ENCODE peak calls at places on chromosome 20, in seven cellular contexts. U is nephron progenitor cell, P is dorsolateral prefrontal cortex, H is RWPE1, S is cardiac muscle cell, J is suprapubic skin, A is Calu3. D is an unnamed sample.

GRCh38 chr20:23086056-23086551 is at the start of gene CD93:
- DNase-seq in U (no peak), P (no peak), H (no peak), S (peak), J (peak), A (no peak), D (no peak)

GRCh38 chr20:4519530-4519929 is 202.2 kb upstream of the PRND start:
- DNase-seq in U (peak), P (no peak), H (no peak), S (no peak), J (no peak), A (peak), D (peak)

GRCh38 chr20:57959018-57959417 is 249.2 kb upstream of the PMEPA1 start:
- DNase-seq in U (no peak), P (peak), H (no peak), S (no peak), J (no peak), A (no peak), D (no peak)

GRCh38 chr20:2851086-2851485 is 10.5 kb downstream of the VPS16 start:
- DNase-seq in U (no peak), P (no peak), H (no peak), S (no peak), J (no peak), A (no peak), D (no peak)

GRCh38 chr20:33203444-33203843 is 13.7 kb upstream of the BPIFA3 start:
- DNase-seq in U (no peak), P (no peak), H (no peak), S (no peak), J (no peak), A (no peak), D (no peak)

GRCh38 chr20:21559305-21559704 is 45.4 kb upstream of the NKX2-2 start:
- DNase-seq in U (no peak), P (no peak), H (no peak), S (no peak), J (no peak), A (no peak), D (no peak)

GRCh38 chr20:46757754-46758678 is 48.6 kb downstream of the SLC2A10 start:
- DNase-seq in U (peak), P (peak), H (peak), S (peak), J (no peak), A (peak), D (peak)

GRCh38 chr20:57654363-57654997 is 34.3 kb upstream of the ZBP1 start:
- DNase-seq in U (peak), P (peak), H (peak), S (peak), J (peak), A (peak), D (peak)

GRCh38 chr20:19756756-19757486 is 1.1 kb upstream of the RIN2 start:
- DNase-seq in U (no peak), P (no peak), H (no peak), S (no peak), J (peak), A (no peak), D (no peak)

GRCh38 chr20:5923493-5923892 is 26.8 kb downstream of the TRMT6 start:
- DNase-seq in U (no peak), P (no peak), H (no peak), S (no peak), J (no peak), A (no peak), D (no peak)

GRCh38 chr20:19397676-19398075 is 185.2 kb downstream of the SLC24A3 start:
- DNase-seq in U (no peak), P (no peak), H (no peak), S (no peak), J (no peak), A (no peak), D (no peak)

GRCh38 chr20:7976015-7976414 is 35.8 kb upstream of the HAO1 start:
- DNase-seq in U (no peak), P (no peak), H (no peak), S (peak), J (no peak), A (no peak), D (no peak)

GRCh38 chr20:36333841-36334240 is 27.7 kb downstream of the DLGAP4 start:
- DNase-seq in U (no peak), P (no peak), H (no peak), S (no peak), J (no peak), A (no peak), D (no peak)

GRCh38 chr20:5863040-5863811 is 87.1 kb downstream of the TRMT6 start:
- DNase-seq in U (no peak), P (peak), H (peak), S (peak), J (no peak), A (no peak), D (peak)

GRCh38 chr20:8194721-8195120 is 62.7 kb downstream of the PLCB1 start:
- DNase-seq in U (no peak), P (no peak), H (no peak), S (no peak), J (no peak), A (no peak), D (no peak)

GRCh38 chr20:40738976-40739375 is 49.9 kb upstream of the MAFB start:
- DNase-seq in U (no peak), P (no peak), H (no peak), S (no peak), J (no peak), A (no peak), D (no peak)

GRCh38 chr20:40887100-40887499 is 141.5 kb upstream of the TOP1 start:
- DNase-seq in U (no peak), P (no peak), H (no peak), S (no peak), J (no peak), A (peak), D (no peak)

GRCh38 chr20:20317195-20318113 is 50.5 kb upstream of the INSM1 start:
- DNase-seq in U (no peak), P (no peak), H (no peak), S (no peak), J (no peak), A (no peak), D (no peak)

GRCh38 chr20:35353646-35354045 is 58.1 kb downstream of the UQCC1 start:
- DNase-seq in U (no peak), P (no peak), H (no peak), S (no peak), J (no peak), A (no peak), D (no peak)

GRCh38 chr20:46174469-46175126 is 56.5 kb downstream of the CD40 start:
- DNase-seq in U (peak), P (peak), H (peak), S (peak), J (no peak), A (peak), D (peak)

GRCh38 chr20:57772349-57772964 is 62.6 kb upstream of the PMEPA1 start:
- DNase-seq in U (no peak), P (no peak), H (peak), S (peak), J (peak), A (peak), D (peak)

GRCh38 chr20:58233881-58234528 is 5.6 kb upstream of the ANKRD60 start:
- DNase-seq in U (peak), P (no peak), H (no peak), S (peak), J (no peak), A (peak), D (no peak)

GRCh38 chr20:31788578-31788977 is 30.6 kb upstream of the MYLK2 start:
- DNase-seq in U (no peak), P (no peak), H (no peak), S (no peak), J (no peak), A (peak), D (peak)

DNA sequence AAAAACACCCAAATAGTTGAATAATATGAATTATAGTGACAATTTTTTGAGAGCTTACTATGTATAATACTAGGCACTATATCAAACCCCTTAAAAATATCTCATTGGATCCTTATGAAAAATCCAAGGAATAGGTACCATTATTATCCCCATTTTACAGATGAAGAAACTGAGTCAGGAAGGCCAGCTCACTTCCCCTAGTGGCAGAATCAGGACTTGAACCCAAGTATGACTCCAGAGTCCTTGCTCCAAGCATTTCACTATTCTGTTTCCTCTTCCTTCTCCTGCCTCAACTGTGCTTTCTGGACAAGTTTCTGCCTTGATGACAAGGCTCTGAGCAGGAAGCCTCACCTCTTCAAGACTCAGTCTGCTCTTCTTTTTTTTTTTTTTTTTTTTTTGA is 10.8 kb upstream of the PARD6B start:
- DNase-seq in U (no peak), P (no peak), H (no peak), S (no peak), J (no peak), A (no peak), D (no peak)
- TF ChIP-seq CTCF in U (no peak), P (no peak), H (no peak), S (no peak), J (no peak), A (no peak), D (no peak)

GRCh38 chr20:16982091-16982726 is 234.1 kb downstream of the OTOR start:
- DNase-seq in U (no peak), P (no peak), H (no peak), S (no peak), J (no peak), A (no peak), D (no peak)
- TF ChIP-seq CTCF in U (no peak), P (no peak), H (no peak), S (no peak), J (no peak), A (no peak), D (no peak)

DNA sequence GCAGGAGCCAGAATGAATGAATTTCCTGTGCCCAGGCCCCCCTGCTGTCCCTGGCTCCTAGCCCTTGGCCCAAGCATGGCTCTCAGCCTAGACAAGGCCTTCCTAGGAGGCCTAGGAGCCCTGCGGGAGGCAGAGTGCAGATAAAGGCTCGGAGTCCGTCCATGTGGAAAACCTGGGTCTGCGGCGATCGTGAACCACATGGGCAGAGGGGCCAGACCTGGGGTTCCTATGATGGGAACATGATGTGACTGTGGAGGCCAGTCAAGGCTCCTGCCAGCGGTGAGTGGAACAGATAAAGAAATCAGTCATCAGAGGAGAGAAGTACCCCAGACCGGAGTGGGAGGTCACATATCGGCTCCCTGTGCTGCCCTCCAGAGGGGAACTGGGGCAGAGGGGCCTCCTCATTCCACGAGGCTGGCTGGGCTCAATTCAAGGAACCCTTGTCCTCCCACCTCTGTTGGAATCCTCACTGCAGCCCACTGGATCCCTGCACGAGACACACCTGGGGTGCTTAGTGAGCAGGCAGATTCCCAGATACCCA is 5.8 kb upstream of the VSTM2L start:
- DNase-seq in U (peak), P (peak), H (no peak), S (peak), J (no peak), A (no peak), D (no peak)
- TF ChIP-seq CTCF in U (peak), P (peak), H (no peak), S (peak), J (no peak), A (no peak), D (no peak)

GRCh38 chr20:760751-761417 is 7.4 kb downstream of the SLC52A3 start:
- DNase-seq in U (peak), P (no peak), H (peak), S (peak), J (no peak), A (no peak), D (no peak)
- TF ChIP-seq CTCF in U (peak), P (peak), H (peak), S (peak), J (no peak), A (peak), D (peak)

DNA sequence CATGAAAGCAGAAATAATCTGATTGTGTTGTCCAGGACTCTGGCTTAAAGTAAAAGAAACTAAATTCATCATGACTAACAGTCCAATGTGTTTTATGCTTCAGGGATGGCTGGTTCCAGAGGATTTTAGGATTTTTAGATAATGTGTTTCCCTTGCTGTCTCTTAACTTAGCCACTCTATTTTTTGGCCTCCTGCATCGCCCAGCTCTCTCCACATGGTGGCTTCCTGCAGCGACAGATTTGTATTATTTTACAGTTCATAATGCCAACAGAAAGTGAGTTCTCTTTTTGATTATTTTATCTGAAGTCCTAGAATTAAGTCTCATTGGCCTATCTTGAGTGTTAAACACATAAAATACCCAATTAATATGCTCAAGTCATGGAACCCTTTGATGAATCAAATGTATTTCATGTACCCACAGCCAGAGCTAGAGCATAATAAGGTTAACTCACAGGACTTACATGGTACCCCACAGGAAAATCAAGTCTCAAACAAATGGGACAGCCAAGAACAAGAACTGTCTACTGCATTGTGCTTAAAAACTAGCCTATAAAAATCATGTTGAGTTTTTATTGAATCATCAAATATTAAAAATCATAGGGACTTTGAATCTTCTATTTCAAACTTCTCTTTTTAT is 582.5 kb downstream of the DOK5 start:
- DNase-seq in U (no peak), P (no peak), H (no peak), S (no peak), J (no peak), A (no peak), D (no peak)
- TF ChIP-seq CTCF in U (peak), P (no peak), H (peak), S (no peak), J (no peak), A (no peak), D (peak)

GRCh38 chr20:63642518-63643247 is 10.5 kb downstream of the STMN3 start:
- DNase-seq in U (peak), P (no peak), H (no peak), S (no peak), J (no peak), A (no peak), D (no peak)

GRCh38 chr20:63640086-63640485 is 13.1 kb downstream of the STMN3 start:
- DNase-seq in U (no peak), P (no peak), H (no peak), S (no peak), J (no peak), A (no peak), D (no peak)

GRCh38 chr20:63641146-63641791 is 12.0 kb downstream of the STMN3 start:
- DNase-seq in U (no peak), P (no peak), H (no peak), S (peak), J (no peak), A (no peak), D (no peak)

GRCh38 chr20:63643499-63643898 is 9.7 kb downstream of the STMN3 start:
- DNase-seq in U (no peak), P (no peak), H (no peak), S (no peak), J (no peak), A (no peak), D (no peak)

DNA sequence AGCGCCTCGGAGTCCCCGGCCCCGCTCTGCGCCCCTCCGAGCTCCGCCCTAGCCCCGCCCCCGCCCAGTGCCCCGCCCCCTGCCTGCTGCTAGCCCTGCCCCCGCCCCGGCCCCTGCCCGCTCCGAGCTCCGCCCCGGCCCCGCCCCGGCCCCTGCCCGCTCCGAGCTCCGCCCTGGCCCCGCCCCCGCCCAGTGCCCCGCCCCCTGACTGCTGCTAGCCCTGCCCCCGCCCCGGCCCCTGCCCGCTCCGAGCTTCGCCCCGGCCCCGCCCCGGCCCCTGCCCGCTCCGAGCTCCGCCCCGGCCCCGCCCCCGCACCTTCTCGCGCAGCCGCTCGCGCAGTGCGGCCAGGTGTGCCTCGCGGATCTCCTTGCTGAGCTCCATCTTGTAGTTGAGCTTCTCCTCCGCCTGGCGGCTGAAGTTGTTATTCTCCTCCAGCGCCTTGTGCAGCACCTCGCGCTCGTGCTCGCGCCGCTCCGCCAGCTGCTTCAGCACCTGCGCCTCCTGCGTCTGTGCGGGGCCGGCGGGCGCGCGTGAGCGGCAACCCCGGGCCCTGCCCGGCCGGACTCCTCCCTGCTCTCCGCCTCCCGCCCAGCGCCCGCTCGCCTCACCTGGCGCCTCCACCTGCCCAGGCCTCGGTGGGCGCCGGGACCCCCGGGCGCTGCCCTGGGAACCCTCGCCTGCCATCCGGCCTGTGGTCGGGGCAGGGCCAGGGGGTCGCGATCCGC is 11.3 kb downstream of the STMN3 start:
- DNase-seq in U (peak), P (peak), H (peak), S (peak), J (peak), A (peak), D (peak)
- TF ChIP-seq CTCF in U (peak), P (peak), H (no peak), S (peak), J (peak), A (peak), D (peak)

GRCh38 chr20:24781061-24781980 is 167.7 kb upstream of the CST7 start:
- DNase-seq in U (peak), P (peak), H (peak), S (peak), J (peak), A (peak), D (peak)
- TF ChIP-seq CTCF in U (no peak), P (peak), H (no peak), S (peak), J (no peak), A (no peak), D (peak)

GRCh38 chr20:11719153-11719552 is 198.5 kb upstream of the BTBD3 start:
- DNase-seq in U (no peak), P (no peak), H (no peak), S (no peak), J (no peak), A (no peak), D (no peak)

GRCh38 chr20:11718474-11719094 is 199.1 kb upstream of the BTBD3 start:
- DNase-seq in U (no peak), P (no peak), H (no peak), S (no peak), J (no peak), A (no peak), D (no peak)

GRCh38 chr20:11716945-11717248 is 200.8 kb upstream of the BTBD3 start:
- DNase-seq in U (no peak), P (no peak), H (no peak), S (no peak), J (no peak), A (no peak), D (no peak)

GRCh38 chr20:11717562-11717961 is 200.1 kb upstream of the BTBD3 start:
- DNase-seq in U (no peak), P (no peak), H (no peak), S (no peak), J (no peak), A (no peak), D (no peak)

DNA sequence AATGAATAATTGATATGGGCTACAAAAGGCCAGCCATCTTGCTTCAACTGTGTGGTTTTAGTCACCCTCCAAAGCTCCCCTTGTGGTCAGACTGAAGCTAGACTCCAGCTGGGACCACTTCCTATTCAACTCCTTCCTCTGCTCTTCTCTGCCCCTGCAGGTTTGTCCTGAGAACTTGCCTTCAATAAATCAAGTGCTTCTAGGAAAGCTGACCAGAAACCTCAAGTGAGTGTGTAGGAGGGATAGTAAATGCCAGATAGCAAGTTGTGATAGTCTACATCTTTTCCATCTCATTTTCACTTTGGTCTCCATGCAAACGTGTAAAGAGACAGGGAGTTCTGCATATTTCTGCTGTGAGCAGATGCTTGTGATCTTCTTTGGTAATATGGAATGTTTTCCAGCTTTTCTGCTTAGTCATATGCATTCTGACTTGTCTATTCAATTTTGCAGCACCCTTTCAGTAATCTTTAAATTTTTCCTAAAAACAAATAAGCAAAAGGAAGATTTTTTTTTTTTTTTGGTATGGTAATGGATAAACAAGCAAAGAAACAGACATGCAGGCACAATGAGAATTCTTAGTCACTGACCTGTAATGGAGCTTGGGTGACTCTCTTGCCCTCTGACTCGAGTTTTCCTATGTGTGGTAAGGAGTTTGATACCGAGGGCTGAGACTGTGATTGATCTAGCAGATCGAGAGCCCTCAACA is 201.3 kb upstream of the BTBD3 start:
- DNase-seq in U (peak), P (no peak), H (peak), S (peak), J (no peak), A (peak), D (peak)
- TF ChIP-seq CTCF in U (peak), P (peak), H (peak), S (peak), J (no peak), A (peak), D (no peak)

D was measured in MCF 10A.